ENCODE peak calls at places on chromosomes 1 and 21, in four cellular contexts. W is GM12892, R is heart left ventricle, H is tibial nerve. V is an unnamed sample.

GRCh38 chr1:203135636-203136305 is 8.2 kb downstream of the ADORA1 start:
- DNase-seq in W (no peak), R (no peak), H (no peak), V (no peak)

GRCh38 chr1:5978452-5978851 is 13.8 kb downstream of the NPHP4 start:
- DNase-seq in W (no peak), R (no peak), H (no peak), V (no peak)

GRCh38 chr1:43007377-43008105 is 48.9 kb upstream of the SLC2A1 start:
- DNase-seq in W (no peak), R (no peak), H (no peak), V (no peak)

GRCh38 chr1:45359882-45360513 is 19.8 kb upstream of the MUTYH start:
- DNase-seq in W (no peak), R (peak), H (peak), V (no peak)

GRCh38 chr21:16302851-16303282 is 573.1 kb downstream of the USP25 start:
- DNase-seq in W (no peak), R (peak), H (no peak), V (no peak)

GRCh38 chr1:230222678-230223077 is 155.6 kb downstream of the GALNT2 start:
- DNase-seq in W (no peak), R (no peak), H (no peak), V (no peak)

GRCh38 chr1:198741744-198742143 is 102.9 kb downstream of the PTPRC start:
- DNase-seq in W (no peak), R (no peak), H (no peak), V (no peak)

GRCh38 chr1:111542187-111542586 is 38.8 kb upstream of the ADORA3 start:
- DNase-seq in W (no peak), R (no peak), H (no peak), V (no peak)

GRCh38 chr1:244826712-244827111 is 8.7 kb upstream of the COX20 start:
- DNase-seq in W (no peak), R (no peak), H (no peak), V (no peak)

GRCh38 chr1:226002667-226003501 is 3.7 kb upstream of the SDE2 start:
- DNase-seq in W (no peak), R (peak), H (no peak), V (peak)

GRCh38 chr1:205843031-205843859 is 6.7 kb downstream of the PM20D1 start:
- DNase-seq in W (no peak), R (no peak), H (no peak), V (no peak)

GRCh38 chr21:15224346-15225086 is 159.7 kb upstream of the NRIP1 start:
- DNase-seq in W (no peak), R (no peak), H (no peak), V (peak)

GRCh38 chr1:153277852-153278251 is 18.4 kb downstream of the LORICRIN start:
- DNase-seq in W (no peak), R (no peak), H (no peak), V (no peak)

GRCh38 chr1:241413386-241413785 is 56.4 kb upstream of the RGS7 start:
- DNase-seq in W (no peak), R (no peak), H (no peak), V (peak)

GRCh38 chr1:154689063-154689462 is 81.1 kb upstream of the ADAR start:
- DNase-seq in W (no peak), R (no peak), H (no peak), V (no peak)

GRCh38 chr1:71561729-71562128 is 480.9 kb upstream of the ZRANB2 start:
- DNase-seq in W (no peak), R (no peak), H (no peak), V (no peak)

GRCh38 chr1:2074316-2074855 is 24.2 kb downstream of the PRKCZ start:
- DNase-seq in W (no peak), R (no peak), H (no peak), V (no peak)

GRCh38 chr1:85427844-85428243 is 37.1 kb downstream of the DDAH1 start:
- DNase-seq in W (no peak), R (no peak), H (no peak), V (no peak)

GRCh38 chr1:23037081-23037740 is 17.9 kb downstream of the KDM1A start:
- DNase-seq in W (no peak), R (no peak), H (no peak), V (no peak)

GRCh38 chr1:3491291-3492246 is 37.1 kb downstream of the ARHGEF16 start:
- DNase-seq in W (peak), R (peak), H (peak), V (no peak)

GRCh38 chr1:244680667-244681066 is 27.7 kb downstream of the DESI2 start:
- DNase-seq in W (no peak), R (no peak), H (no peak), V (no peak)

GRCh38 chr1:117567976-117568375 is 37.9 kb upstream of the TENT5C start:
- DNase-seq in W (no peak), R (no peak), H (no peak), V (no peak)

GRCh38 chr1:27301052-27301422 is 20.9 kb upstream of the TMEM222 start:
- DNase-seq in W (no peak), R (no peak), H (no peak), V (no peak)

GRCh38 chr1:40096977-40097782 is at the start of gene PPT1:
- DNase-seq in W (peak), R (peak), H (peak), V (peak)
- TF ChIP-seq POLR2A in W (peak), R (no peak), H (peak), V (peak)

DNA sequence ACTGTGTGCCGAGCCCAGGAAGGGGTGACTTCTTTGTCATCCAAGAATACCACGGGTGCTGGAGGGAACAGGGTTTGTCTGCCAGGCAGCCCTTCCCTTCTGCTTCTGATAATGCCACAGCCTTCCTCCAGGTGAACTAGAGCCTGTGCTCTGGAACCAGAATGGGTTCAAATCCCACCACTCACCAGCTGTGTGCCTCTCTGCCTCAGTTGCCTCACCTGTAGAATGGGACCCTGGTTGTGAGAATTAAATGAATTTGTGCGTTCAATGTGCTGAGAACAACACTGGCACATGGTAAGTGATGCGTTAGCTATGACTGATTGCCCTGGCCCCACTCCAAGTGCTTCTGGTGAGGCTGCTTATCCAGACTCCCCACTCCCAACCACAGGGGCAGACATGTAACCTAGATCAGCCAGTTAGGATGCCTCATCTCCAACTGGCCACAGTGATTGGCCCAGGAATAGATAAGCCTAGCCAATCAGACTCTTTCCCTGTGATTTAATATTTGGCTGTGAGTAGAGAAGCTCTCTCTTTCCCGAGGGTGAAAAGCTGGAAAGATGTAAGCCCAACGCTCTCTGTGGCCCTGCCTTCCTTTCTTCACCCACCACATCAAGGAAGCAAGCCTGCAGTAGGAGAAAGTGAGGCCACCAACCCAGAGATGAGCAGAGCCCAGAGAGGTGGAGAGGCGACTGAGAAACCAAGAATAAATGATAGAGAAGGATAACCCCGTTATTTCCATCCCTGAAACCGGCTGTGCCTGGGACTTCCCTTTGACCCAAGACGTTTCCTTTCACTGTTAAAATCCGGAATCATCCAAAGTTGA is 20.8 kb upstream of the LAPTM5 start:
- DNase-seq in W (no peak), R (no peak), H (no peak), V (no peak)
- TF ChIP-seq POLR2A in W (no peak), R (no peak), H (no peak), V (no peak)

DNA sequence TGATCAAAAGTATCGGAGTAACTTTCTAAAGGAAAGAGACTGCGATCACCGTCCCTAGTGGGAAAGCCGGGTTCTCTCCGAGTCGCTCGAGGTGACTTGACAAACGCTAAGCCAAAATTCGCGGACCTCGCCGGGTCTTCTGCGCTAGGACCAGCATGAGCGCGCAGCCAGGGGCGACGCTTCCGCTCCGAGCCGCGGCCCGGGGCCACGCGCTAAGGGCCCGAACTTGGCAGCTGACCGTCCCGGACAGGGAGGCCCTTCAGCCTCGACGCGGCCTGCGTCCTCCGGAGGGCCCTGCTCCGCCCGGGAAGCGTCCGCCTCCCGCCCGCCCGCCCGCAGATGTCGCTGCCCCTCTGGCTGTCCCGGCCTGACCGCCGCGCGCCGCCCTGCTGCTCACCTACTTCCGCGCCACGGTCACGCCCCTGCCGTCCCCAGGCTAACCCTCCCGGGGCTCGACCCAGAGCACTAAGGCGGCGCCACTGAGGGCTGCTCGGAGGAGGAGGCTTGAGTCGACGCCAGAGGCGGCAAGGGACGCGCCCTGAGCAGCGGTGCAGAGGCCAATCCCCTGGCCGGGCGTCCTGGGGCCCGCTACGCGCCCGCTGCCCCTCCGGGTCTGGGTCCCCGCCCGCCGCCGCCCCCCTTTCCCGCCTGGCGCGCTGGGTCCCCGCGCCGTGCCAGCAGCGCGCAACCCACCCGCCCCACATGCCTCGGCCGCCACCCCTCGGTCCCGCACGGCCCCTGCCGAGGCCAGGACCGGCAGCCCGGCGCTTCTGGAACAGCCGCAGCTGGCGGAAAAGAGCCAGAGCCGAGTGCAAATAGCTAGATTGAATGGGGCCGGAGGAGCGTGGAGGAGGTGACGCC is 896 bp upstream of the DUSP10 start:
- DNase-seq in W (peak), R (peak), H (peak), V (peak)
- TF ChIP-seq POLR2A in W (no peak), R (no peak), H (no peak), V (peak)

GRCh38 chr1:213015099-213016050 is at the start of gene ANGEL2:
- DNase-seq in W (peak), R (peak), H (peak), V (peak)
- TF ChIP-seq POLR2A in W (peak), R (no peak), H (peak), V (peak)